ENCODE peak calls at places on chromosomes 3 and 15, in four cellular contexts. One of them, this sample, is unnamed.

GRCh38 chr3:10546887-10547286 is 41.5 kb upstream of the ATP2B2 start:
- DNase-seq in epithelial cell of esophagus: no peak
- DNase-seq in astrocyte of the spinal cord: no peak
- DNase-seq in B cell: no peak
- DNase-seq in this sample: no peak

GRCh38 chr3:45968706-45969105 is 25.4 kb downstream of the CXCR6 start:
- DNase-seq in B cell: no peak
- DNase-seq in epithelial cell of esophagus: peak
- DNase-seq in astrocyte of the spinal cord: peak
- DNase-seq in this sample: no peak

GRCh38 chr15:51731549-51732267 is 5.7 kb downstream of the LYSMD2 start:
- DNase-seq in B cell: peak
- DNase-seq in astrocyte of the spinal cord: peak
- DNase-seq in epithelial cell of esophagus: no peak
- DNase-seq in this sample: peak

GRCh38 chr15:52417501-52417900 is 111.2 kb downstream of the MYO5A start:
- DNase-seq in epithelial cell of esophagus: peak
- DNase-seq in astrocyte of the spinal cord: peak
- DNase-seq in B cell: no peak
- DNase-seq in this sample: no peak

GRCh38 chr15:89833966-89834365 is 19.3 kb upstream of the ANPEP start:
- DNase-seq in astrocyte of the spinal cord: no peak
- DNase-seq in epithelial cell of esophagus: no peak
- DNase-seq in B cell: no peak
- DNase-seq in this sample: no peak

GRCh38 chr3:46565113-46565490 is 1.0 kb downstream of the LRRC2 start:
- DNase-seq in astrocyte of the spinal cord: no peak
- DNase-seq in epithelial cell of esophagus: no peak
- DNase-seq in B cell: no peak
- DNase-seq in this sample: no peak

GRCh38 chr15:84981711-84982300 is at the start of gene PDE8A:
- DNase-seq in B cell: peak
- DNase-seq in astrocyte of the spinal cord: no peak
- DNase-seq in epithelial cell of esophagus: peak
- DNase-seq in this sample: peak

GRCh38 chr3:146160233-146160963 is 586 bp downstream of the PLOD2 start:
- DNase-seq in epithelial cell of esophagus: peak
- DNase-seq in B cell: no peak
- DNase-seq in astrocyte of the spinal cord: peak
- DNase-seq in this sample: peak

GRCh38 chr3:52118156-52118875 is 35.9 kb downstream of the POC1A start:
- DNase-seq in epithelial cell of esophagus: no peak
- DNase-seq in astrocyte of the spinal cord: no peak
- DNase-seq in B cell: no peak
- DNase-seq in this sample: no peak

GRCh38 chr15:29656636-29657475 is 165.4 kb downstream of the TJP1 start:
- DNase-seq in epithelial cell of esophagus: no peak
- DNase-seq in astrocyte of the spinal cord: no peak
- DNase-seq in B cell: no peak
- DNase-seq in this sample: no peak

GRCh38 chr15:38531509-38531908 is 33.1 kb downstream of the RASGRP1 start:
- DNase-seq in epithelial cell of esophagus: peak
- DNase-seq in astrocyte of the spinal cord: peak
- DNase-seq in B cell: no peak
- DNase-seq in this sample: no peak

GRCh38 chr3:41682996-41683395 is 278.9 kb downstream of the ULK4 start:
- DNase-seq in epithelial cell of esophagus: peak
- DNase-seq in astrocyte of the spinal cord: peak
- DNase-seq in B cell: no peak
- DNase-seq in this sample: no peak

GRCh38 chr15:67556964-67557570 is 14.6 kb downstream of the MAP2K5 start:
- DNase-seq in B cell: no peak
- DNase-seq in astrocyte of the spinal cord: no peak
- DNase-seq in epithelial cell of esophagus: no peak
- DNase-seq in this sample: no peak

GRCh38 chr15:70030851-70031645 is 66.7 kb downstream of the TLE3 start:
- DNase-seq in B cell: no peak
- DNase-seq in epithelial cell of esophagus: no peak
- DNase-seq in astrocyte of the spinal cord: no peak
- DNase-seq in this sample: no peak

GRCh38 chr3:45026957-45027356 is 854 bp downstream of the CLEC3B start:
- DNase-seq in epithelial cell of esophagus: peak
- DNase-seq in astrocyte of the spinal cord: peak
- DNase-seq in B cell: no peak
- DNase-seq in this sample: no peak

GRCh38 chr3:71872256-71872655 is 87.3 kb upstream of the PROK2 start:
- DNase-seq in astrocyte of the spinal cord: no peak
- DNase-seq in epithelial cell of esophagus: no peak
- DNase-seq in B cell: no peak
- DNase-seq in this sample: no peak

GRCh38 chr3:71955549-71956373 is 170.8 kb upstream of the PROK2 start:
- DNase-seq in epithelial cell of esophagus: peak
- DNase-seq in astrocyte of the spinal cord: peak
- DNase-seq in B cell: peak
- DNase-seq in this sample: peak

GRCh38 chr3:55888282-55888855 is 401.3 kb upstream of the WNT5A start:
- DNase-seq in epithelial cell of esophagus: no peak
- DNase-seq in B cell: no peak
- DNase-seq in astrocyte of the spinal cord: no peak
- DNase-seq in this sample: no peak

GRCh38 chr3:151976211-151977050 is 103.0 kb downstream of the SUCNR1 start:
- DNase-seq in epithelial cell of esophagus: peak
- DNase-seq in B cell: no peak
- DNase-seq in astrocyte of the spinal cord: peak
- DNase-seq in this sample: no peak

GRCh38 chr3:20912406-20912805 is 726.4 kb upstream of the SGO1 start:
- DNase-seq in B cell: no peak
- DNase-seq in astrocyte of the spinal cord: no peak
- DNase-seq in epithelial cell of esophagus: no peak
- DNase-seq in this sample: no peak
- TF ChIP-seq CTCF in B cell: no peak
- TF ChIP-seq CTCF in astrocyte of the spinal cord: no peak
- TF ChIP-seq CTCF in epithelial cell of esophagus: no peak
- TF ChIP-seq CTCF in this sample: no peak

GRCh38 chr3:155013427-155013826 is 66.7 kb upstream of the MME start:
- DNase-seq in astrocyte of the spinal cord: no peak
- DNase-seq in epithelial cell of esophagus: no peak
- DNase-seq in B cell: no peak
- DNase-seq in this sample: no peak

GRCh38 chr3:155010416-155010815 is 69.7 kb upstream of the MME start:
- DNase-seq in B cell: no peak
- DNase-seq in epithelial cell of esophagus: no peak
- DNase-seq in astrocyte of the spinal cord: no peak
- DNase-seq in this sample: no peak

GRCh38 chr3:155015776-155016451 is 64.2 kb upstream of the MME start:
- DNase-seq in astrocyte of the spinal cord: peak
- DNase-seq in B cell: no peak
- DNase-seq in epithelial cell of esophagus: no peak
- DNase-seq in this sample: no peak

GRCh38 chr3:155014953-155015352 is 65.2 kb upstream of the MME start:
- DNase-seq in B cell: no peak
- DNase-seq in epithelial cell of esophagus: no peak
- DNase-seq in astrocyte of the spinal cord: no peak
- DNase-seq in this sample: no peak

GRCh38 chr3:155012584-155012983 is 67.5 kb upstream of the MME start:
- DNase-seq in B cell: no peak
- DNase-seq in epithelial cell of esophagus: no peak
- DNase-seq in astrocyte of the spinal cord: no peak
- DNase-seq in this sample: no peak
- TF ChIP-seq CTCF in B cell: no peak
- TF ChIP-seq CTCF in epithelial cell of esophagus: no peak
- TF ChIP-seq CTCF in astrocyte of the spinal cord: no peak
- TF ChIP-seq CTCF in this sample: no peak

GRCh38 chr3:23811117-23811487 is 5.3 kb downstream of the UBE2E1 start:
- DNase-seq in astrocyte of the spinal cord: no peak
- DNase-seq in epithelial cell of esophagus: peak
- DNase-seq in B cell: no peak
- DNase-seq in this sample: no peak
- TF ChIP-seq CTCF in astrocyte of the spinal cord: no peak
- TF ChIP-seq CTCF in epithelial cell of esophagus: no peak
- TF ChIP-seq CTCF in B cell: no peak
- TF ChIP-seq CTCF in this sample: no peak

GRCh38 chr3:147688868-147689267 is 279.7 kb downstream of the ZIC1 start:
- DNase-seq in astrocyte of the spinal cord: no peak
- DNase-seq in B cell: no peak
- DNase-seq in epithelial cell of esophagus: no peak
- DNase-seq in this sample: no peak
- TF ChIP-seq CTCF in astrocyte of the spinal cord: no peak
- TF ChIP-seq CTCF in B cell: no peak
- TF ChIP-seq CTCF in epithelial cell of esophagus: no peak
- TF ChIP-seq CTCF in this sample: no peak

GRCh38 chr3:193910310-193910709 is 225.6 kb upstream of the HES1 start:
- DNase-seq in B cell: no peak
- DNase-seq in astrocyte of the spinal cord: no peak
- DNase-seq in epithelial cell of esophagus: no peak
- DNase-seq in this sample: no peak
- TF ChIP-seq CTCF in B cell: no peak
- TF ChIP-seq CTCF in astrocyte of the spinal cord: no peak
- TF ChIP-seq CTCF in epithelial cell of esophagus: no peak
- TF ChIP-seq CTCF in this sample: no peak

DNA sequence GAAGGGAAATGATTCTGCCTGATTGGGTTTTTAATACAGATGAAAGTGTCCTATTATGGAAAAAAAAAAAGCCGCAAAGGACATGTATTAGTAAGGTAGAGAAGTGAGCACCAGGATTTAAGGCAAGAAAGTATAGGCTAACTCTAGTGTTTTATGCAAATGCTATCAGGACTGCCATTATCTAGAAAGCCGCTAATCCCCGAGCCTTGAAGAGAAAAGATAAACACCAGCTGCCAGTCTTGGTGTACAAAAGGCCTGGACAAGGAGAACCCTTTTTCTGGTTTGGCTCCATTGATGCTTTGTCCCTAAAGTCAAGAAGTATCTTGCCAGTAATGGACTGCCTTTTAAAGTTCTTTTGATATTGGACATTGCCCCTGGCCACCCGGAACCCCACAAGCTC is 8.6 kb upstream of the TRIM59 start:
- DNase-seq in epithelial cell of esophagus: no peak
- DNase-seq in astrocyte of the spinal cord: no peak
- DNase-seq in B cell: no peak
- DNase-seq in this sample: no peak
- TF ChIP-seq CTCF in epithelial cell of esophagus: no peak
- TF ChIP-seq CTCF in astrocyte of the spinal cord: no peak
- TF ChIP-seq CTCF in B cell: no peak
- TF ChIP-seq CTCF in this sample: no peak

DNA sequence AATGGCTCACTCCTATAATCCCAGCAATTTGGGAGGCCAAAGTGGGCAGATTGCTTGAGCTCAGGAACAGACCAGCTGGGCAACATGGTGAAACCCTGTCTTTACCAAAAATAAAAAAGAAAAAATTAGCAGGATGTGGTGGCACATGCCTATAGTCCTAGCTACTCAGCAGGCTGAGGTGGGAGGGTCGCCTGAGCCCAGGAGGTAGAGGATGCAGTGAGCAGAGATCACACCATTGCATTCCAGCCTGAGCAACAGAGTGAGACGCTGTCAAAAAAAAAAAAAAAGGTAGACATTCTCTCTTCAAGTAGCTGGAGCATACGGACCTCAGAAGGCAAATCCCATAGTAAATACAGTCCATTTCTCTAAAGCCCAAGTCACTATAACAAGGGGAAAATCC is 7.1 kb upstream of the C3orf80 start:
- DNase-seq in astrocyte of the spinal cord: no peak
- DNase-seq in B cell: no peak
- DNase-seq in epithelial cell of esophagus: no peak
- DNase-seq in this sample: no peak
- TF ChIP-seq CTCF in astrocyte of the spinal cord: no peak
- TF ChIP-seq CTCF in B cell: no peak
- TF ChIP-seq CTCF in epithelial cell of esophagus: no peak
- TF ChIP-seq CTCF in this sample: no peak

GRCh38 chr3:179840985-179841384 is 188.1 kb downstream of the USP13 start:
- DNase-seq in B cell: no peak
- DNase-seq in astrocyte of the spinal cord: peak
- DNase-seq in epithelial cell of esophagus: peak
- DNase-seq in this sample: no peak
- TF ChIP-seq CTCF in B cell: no peak
- TF ChIP-seq CTCF in astrocyte of the spinal cord: no peak
- TF ChIP-seq CTCF in epithelial cell of esophagus: no peak
- TF ChIP-seq CTCF in this sample: no peak

GRCh38 chr3:76756578-76756977 is 283.3 kb upstream of the ROBO2 start:
- DNase-seq in astrocyte of the spinal cord: no peak
- DNase-seq in epithelial cell of esophagus: peak
- DNase-seq in B cell: no peak
- DNase-seq in this sample: no peak

DNA sequence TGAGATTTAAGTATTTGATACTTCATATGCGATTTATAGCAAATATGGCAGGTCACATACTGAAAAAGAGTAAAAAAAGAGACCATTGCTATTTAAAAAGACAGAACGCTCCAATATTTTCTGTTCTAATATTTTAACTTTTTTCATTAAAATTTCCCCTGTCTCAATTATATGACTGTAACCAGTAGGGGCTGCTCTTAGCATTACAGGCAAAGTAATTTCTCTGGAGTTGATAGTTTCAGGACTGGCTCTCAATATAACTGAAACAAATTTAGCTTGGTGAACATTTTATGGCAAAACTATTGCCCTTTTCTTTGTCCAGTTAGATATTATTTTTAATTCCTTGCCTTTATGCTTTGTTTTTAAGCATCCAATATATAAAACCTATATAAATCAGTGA is 286.3 kb upstream of the ROBO2 start:
- DNase-seq in astrocyte of the spinal cord: no peak
- DNase-seq in B cell: no peak
- DNase-seq in epithelial cell of esophagus: peak
- DNase-seq in this sample: no peak
- TF ChIP-seq CTCF in astrocyte of the spinal cord: peak
- TF ChIP-seq CTCF in B cell: no peak
- TF ChIP-seq CTCF in epithelial cell of esophagus: no peak
- TF ChIP-seq CTCF in this sample: no peak

This sample was measured in GM20000.